ENCODE peak calls at places on chromosomes 3 and 15, in seven cellular contexts. I, U, Q, K, W, J and H are unnamed samples.
A peak's percentile ranks its signal among the peaks of the same experiment; 100 is the strongest.

GRCh38 chr15:92683511-92683834 is 27.9 kb upstream of the FAM174B start:
- DNase-seq in I (no peak), U (peak; percentile 65), Q (peak; percentile 22), K (no peak), W (peak; percentile 35), J (peak; percentile 81), H (no peak)

GRCh38 chr3:3127432-3128010 is 781 bp downstream of the TRNT1 start:
- DNase-seq in I (no peak), U (no peak), Q (peak; percentile 25), K (no peak), W (no peak), J (peak; percentile 14), H (peak; percentile 11)

GRCh38 chr15:69114231-69114937 is 46.1 kb upstream of the GLCE start:
- DNase-seq in I (peak; percentile 71), U (no peak), Q (no peak), K (no peak), W (no peak), J (no peak), H (no peak)

GRCh38 chr15:82043726-82044372 is 2.0 kb downstream of the MEX3B start:
- DNase-seq in I (no peak), U (no peak), Q (no peak), K (no peak), W (peak; percentile 32), J (no peak), H (no peak)

GRCh38 chr15:85694086-85694485 is 100.6 kb downstream of the KLHL25 start:
- DNase-seq in I (no peak), U (no peak), Q (no peak), K (no peak), W (no peak), J (no peak), H (no peak)

GRCh38 chr3:9957214-9957613 is 5.0 kb upstream of the PRRT3 start:
- DNase-seq in I (no peak), U (no peak), Q (peak; percentile 33), K (no peak), W (no peak), J (peak; percentile 25), H (peak; percentile 40)

GRCh38 chr3:129025691-129026435 is 24.8 kb downstream of the EFCC1 start:
- DNase-seq in I (no peak), U (no peak), Q (peak; percentile 28), K (no peak), W (peak; percentile 86), J (no peak), H (no peak)

GRCh38 chr3:59482001-59482400 is 432.2 kb upstream of the CFAP20DC start:
- DNase-seq in I (peak; percentile 16), U (no peak), Q (peak; percentile 33), K (no peak), W (no peak), J (peak; percentile 87), H (peak; percentile 14)

GRCh38 chr15:98421419-98422085 is 226.8 kb upstream of the IGF1R start:
- DNase-seq in I (no peak), U (peak; percentile 78), Q (peak; percentile 25), K (peak; percentile 70), W (peak; percentile 76), J (peak; percentile 53), H (peak; percentile 20)

GRCh38 chr3:14647976-14648955 is 3.3 kb upstream of the CCDC174 start:
- DNase-seq in I (no peak), U (peak; percentile 43), Q (no peak), K (no peak), W (no peak), J (no peak), H (peak; percentile 25)

GRCh38 chr3:123371859-123372767 is 76.8 kb downstream of the ADCY5 start:
- DNase-seq in I (no peak), U (no peak), Q (no peak), K (peak; percentile 30), W (no peak), J (no peak), H (no peak)

GRCh38 chr3:29186131-29186599 is 94.7 kb upstream of the RBMS3 start:
- DNase-seq in I (peak; percentile 96), U (no peak), Q (peak; percentile 98), K (no peak), W (no peak), J (peak; percentile 97), H (peak; percentile 95)

GRCh38 chr3:188947401-188947982 is 224.3 kb upstream of the TPRG1 start:
- DNase-seq in I (peak; percentile 42), U (peak; percentile 93), Q (peak; percentile 71), K (peak; percentile 83), W (peak; percentile 92), J (peak; percentile 92), H (peak; percentile 73)
- H3K4me3 ChIP-seq in I (peak overlapping the region; percentile 40), U (peak overlapping the region; percentile 13), Q (peak overlapping the region; percentile 61), K (peak overlapping the region; percentile 32), W (peak overlapping the region; percentile 20), J (peak overlapping the region; percentile 67), H (peak overlapping the region; percentile 58)

DNA sequence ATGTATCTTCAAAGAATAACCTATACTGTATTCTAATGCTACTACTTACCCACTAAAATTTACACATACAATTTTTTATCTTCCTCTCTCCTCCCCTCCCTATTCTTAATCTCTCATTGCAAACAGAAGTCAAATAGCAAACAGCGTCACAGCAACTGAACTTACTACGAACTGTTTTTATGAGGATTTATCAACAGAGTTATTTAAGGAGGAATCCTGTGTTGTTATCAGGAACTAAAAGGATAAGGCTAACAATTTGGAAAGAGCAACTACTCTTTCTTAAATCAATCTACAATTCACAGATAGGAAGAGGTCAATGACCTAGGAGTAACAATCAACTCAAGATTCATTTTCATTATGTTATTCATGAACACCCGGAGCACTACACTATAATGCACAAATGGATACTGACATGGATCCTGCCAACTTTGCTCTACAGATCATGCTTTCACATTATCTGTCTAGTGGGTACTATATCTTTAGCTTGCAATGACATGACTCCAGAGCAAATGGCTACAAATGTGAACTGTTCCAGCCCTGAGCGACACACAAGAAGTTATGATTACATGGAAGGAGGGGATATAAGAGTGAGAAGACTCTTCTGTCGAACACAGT is 971 bp downstream of the FGF7 start:
- DNase-seq in I (no peak), U (no peak), Q (no peak), K (no peak), W (no peak), J (no peak), H (peak; percentile 62)
- H3K4me3 ChIP-seq in I (no peak overlapping the region), U (no peak overlapping the region), Q (peak overlapping the region; percentile 78), K (peak overlapping the region; percentile 39), W (peak overlapping the region; percentile 7), J (no peak overlapping the region), H (peak overlapping the region; percentile 74)

GRCh38 chr3:168251371-168251770 is 155.6 kb upstream of the GOLIM4 start:
- DNase-seq in I (no peak), U (no peak), Q (no peak), K (no peak), W (no peak), J (no peak), H (no peak)
- H3K4me3 ChIP-seq in I (no peak overlapping the region), U (no peak overlapping the region), Q (no peak overlapping the region), K (no peak overlapping the region), W (no peak overlapping the region), J (no peak overlapping the region), H (no peak overlapping the region)

DNA sequence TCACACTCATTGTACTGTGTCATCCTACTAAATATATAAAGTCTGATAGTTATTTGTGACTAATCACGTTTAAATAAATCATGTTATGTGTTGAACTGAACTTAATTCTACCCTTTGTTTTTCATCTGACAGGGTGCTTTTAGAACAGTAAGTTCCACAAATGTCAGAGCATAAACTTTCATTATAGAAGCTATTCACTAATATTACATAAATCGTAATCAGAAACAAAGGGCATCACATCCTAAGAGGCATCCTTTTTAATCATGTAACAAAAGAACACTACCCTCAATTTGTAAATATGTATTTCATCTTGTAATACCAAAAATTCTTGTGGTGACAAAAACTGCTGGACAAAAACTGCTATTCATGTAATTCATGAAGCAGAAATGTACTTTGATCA is 50.8 kb downstream of the KCNH8 start:
- DNase-seq in I (no peak), U (no peak), Q (no peak), K (no peak), W (no peak), J (no peak), H (no peak)
- H3K4me3 ChIP-seq in I (no peak overlapping the region), U (no peak overlapping the region), Q (no peak overlapping the region), K (no peak overlapping the region), W (no peak overlapping the region), J (no peak overlapping the region), H (no peak overlapping the region)

GRCh38 chr3:106482436-106482835 is 613.6 kb upstream of the CBLB start:
- DNase-seq in I (no peak), U (no peak), Q (peak; percentile 74), K (no peak), W (no peak), J (no peak), H (peak; percentile 46)

GRCh38 chr3:106488288-106488687 is 619.5 kb upstream of the CBLB start:
- DNase-seq in I (no peak), U (no peak), Q (no peak), K (no peak), W (no peak), J (no peak), H (no peak)

GRCh38 chr3:106485202-106485601 is 616.4 kb upstream of the CBLB start:
- DNase-seq in I (no peak), U (no peak), Q (peak; percentile 17), K (no peak), W (no peak), J (no peak), H (peak; percentile 30)

GRCh38 chr3:106485802-106486201 is 617.0 kb upstream of the CBLB start:
- DNase-seq in I (no peak), U (no peak), Q (no peak), K (no peak), W (no peak), J (no peak), H (no peak)
- H3K4me3 ChIP-seq in I (no peak overlapping the region), U (no peak overlapping the region), Q (no peak overlapping the region), K (no peak overlapping the region), W (no peak overlapping the region), J (no peak overlapping the region), H (no peak overlapping the region)

GRCh38 chr15:55290361-55291057 is 896 bp upstream of the RAB27A start:
- DNase-seq in I (peak; percentile 25), U (peak; percentile 87), Q (peak; percentile 74), K (peak; percentile 84), W (peak; percentile 87), J (peak; percentile 73), H (peak; percentile 81)
- H3K4me3 ChIP-seq in I (peak overlapping the region; percentile 88), U (peak overlapping the region; percentile 84), Q (peak overlapping the region; percentile 90), K (peak overlapping the region; percentile 88), W (peak overlapping the region; percentile 94), J (peak overlapping the region; percentile 98), H (peak overlapping the region; percentile 88)

DNA sequence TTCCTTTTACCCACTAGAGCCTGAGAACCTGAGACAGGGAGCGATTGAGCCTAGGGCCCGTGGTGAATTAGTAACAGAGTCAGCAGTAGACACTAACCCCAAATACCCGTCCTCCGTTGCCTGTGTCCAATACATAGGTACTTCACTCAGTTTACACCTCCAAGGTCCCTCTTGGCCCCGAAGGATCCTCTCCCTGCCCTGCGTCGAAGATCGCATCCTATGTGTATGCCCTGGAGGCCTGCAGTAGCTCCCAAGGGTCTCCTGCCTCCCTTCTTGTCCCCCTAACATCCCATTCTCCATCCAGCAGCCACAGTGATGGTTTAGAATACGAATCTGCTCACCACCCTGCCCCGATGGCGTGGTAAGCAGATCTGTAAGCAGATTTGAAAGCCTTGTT is 67.0 kb downstream of the ISG20 start:
- DNase-seq in I (no peak), U (no peak), Q (no peak), K (no peak), W (no peak), J (no peak), H (no peak)
- H3K4me3 ChIP-seq in I (peak overlapping the region; percentile 41), U (no peak overlapping the region), Q (peak overlapping the region; percentile 45), K (peak overlapping the region; percentile 47), W (peak overlapping the region; percentile 26), J (no peak overlapping the region), H (peak overlapping the region; percentile 40)

GRCh38 chr3:126389112-126389791 is 5.5 kb upstream of the CFAP100 start:
- DNase-seq in I (no peak), U (peak; percentile 97), Q (peak; percentile 83), K (peak; percentile 87), W (peak; percentile 94), J (peak; percentile 85), H (peak; percentile 80)
- H3K4me3 ChIP-seq in I (peak overlapping the region; percentile 16), U (no peak overlapping the region), Q (peak overlapping the region; percentile 55), K (peak overlapping the region; percentile 32), W (peak overlapping the region; percentile 4), J (peak overlapping the region; percentile 58), H (peak overlapping the region; percentile 64)